ENCODE peak calls at places on chromosome 5, in six cellular contexts. T is breast epithelium, U is Peyer's patch, I is uterus, N is IMR-90, J is H1. O is an unnamed sample.

GRCh38 chr5:93421987-93422391 is 159.0 kb downstream of the NR2F1-AS1 start:
- DNase-seq in N (no peak), J (no peak), I (no peak), T (no peak), U (no peak), O (no peak)

GRCh38 chr5:24381861-24382460 is 262.8 kb downstream of the CDH10 start:
- DNase-seq in N (no peak), J (no peak), T (no peak), U (no peak), I (no peak), O (no peak)

GRCh38 chr5:179297026-179297425 is 48.2 kb downstream of the ADAMTS2 start:
- DNase-seq in U (no peak), J (no peak), I (no peak), T (no peak), N (no peak), O (no peak)

GRCh38 chr5:135851186-135851906 is 16.9 kb downstream of the SLC25A48 start:
- DNase-seq in T (no peak), N (no peak), J (no peak), I (no peak), U (no peak), O (no peak)

GRCh38 chr5:42858031-42858643 is 46.4 kb upstream of the SELENOP start:
- DNase-seq in U (no peak), N (no peak), J (no peak), I (no peak), T (no peak), O (no peak)

GRCh38 chr5:96903300-96903699 is 27.0 kb downstream of the ERAP2 start:
- DNase-seq in I (no peak), U (no peak), J (no peak), T (no peak), N (peak; percentile 47), O (no peak)

GRCh38 chr5:140388052-140388451 is 13.6 kb upstream of the ANKHD1 start:
- DNase-seq in T (no peak), I (no peak), U (no peak), N (no peak), J (no peak), O (no peak)

GRCh38 chr5:75668988-75669760 is 48.1 kb downstream of the POC5 start:
- DNase-seq in J (no peak), N (peak; percentile 18), T (no peak), U (no peak), I (peak; percentile 42), O (no peak)

GRCh38 chr5:17398439-17398838 is 99.6 kb upstream of the TAF11L2 start:
- DNase-seq in U (no peak), J (no peak), T (no peak), N (peak; percentile 97), I (no peak), O (no peak)

GRCh38 chr5:95845401-95845800 is 22.9 kb upstream of the GLRX start:
- DNase-seq in I (no peak), T (no peak), N (no peak), U (no peak), J (no peak), O (no peak)

GRCh38 chr5:167057665-167058064 is 1233.8 kb upstream of the WWC1 start:
- DNase-seq in I (no peak), J (no peak), T (no peak), U (no peak), N (no peak), O (no peak)

GRCh38 chr5:179700401-179700918 is 1.7 kb downstream of the CANX start:
- DNase-seq in J (no peak), N (peak; percentile 14), U (no peak), I (no peak), T (no peak), O (no peak)

GRCh38 chr5:57853929-57854697 is 371.5 kb upstream of the ACTBL2 start:
- DNase-seq in J (no peak), N (no peak), I (no peak), T (no peak), U (no peak), O (no peak)

GRCh38 chr5:141326088-141326854 is 4.0 kb upstream of the PCDHGA1 start:
- DNase-seq in I (peak; percentile 64), J (no peak), T (no peak), N (peak; percentile 82), U (peak; percentile 65), O (no peak)

GRCh38 chr5:1392801-1393565 is 48.1 kb upstream of the CLPTM1L start:
- DNase-seq in J (no peak), U (no peak), I (no peak), N (no peak), T (no peak), O (no peak)

GRCh38 chr5:337565-338130 is 16.1 kb downstream of the AHRR start:
- DNase-seq in T (peak; percentile 7), N (peak; percentile 45), U (no peak), J (no peak), I (no peak), O (no peak)

GRCh38 chr5:173920866-173921265 is 32.7 kb downstream of the CPEB4 start:
- DNase-seq in I (no peak), N (peak; percentile 21), U (no peak), J (no peak), T (no peak), O (no peak)

GRCh38 chr5:99081711-99082110 is 152.9 kb upstream of the CHD1 start:
- DNase-seq in T (no peak), U (no peak), J (no peak), I (no peak), N (no peak), O (no peak)

GRCh38 chr5:77129386-77129785 is 42.3 kb upstream of the ZBED3 start:
- DNase-seq in T (no peak), I (peak; percentile 30), N (peak; percentile 13), J (no peak), U (no peak), O (no peak)

GRCh38 chr5:95808686-95809413 is 13.7 kb downstream of the GLRX start:
- DNase-seq in U (peak; percentile 85), J (no peak), T (peak; percentile 43), I (peak; percentile 80), N (peak; percentile 52), O (peak; percentile 19)

GRCh38 chr5:176727983-176728675 is 80.8 kb downstream of the TSPAN17 start:
- DNase-seq in J (no peak), U (no peak), T (no peak), N (no peak), I (no peak), O (no peak)
- TF ChIP-seq CTCF in J (no peak), U (no peak), T (no peak), N (no peak), I (no peak), O (no peak)

GRCh38 chr5:142435410-142436115 is 110.7 kb upstream of the SPRY4 start:
- DNase-seq in N (no peak), I (no peak), J (no peak), U (no peak), T (no peak), O (no peak)

GRCh38 chr5:142432961-142433360 is 108.1 kb upstream of the SPRY4 start:
- DNase-seq in I (no peak), N (no peak), U (peak; percentile 31), T (no peak), J (no peak), O (no peak)

GRCh38 chr5:142434322-142434612 is 109.4 kb upstream of the SPRY4 start:
- DNase-seq in J (no peak), I (no peak), N (no peak), U (no peak), T (no peak), O (no peak)

GRCh38 chr5:142433526-142434321 is 108.9 kb upstream of the SPRY4 start:
- DNase-seq in N (peak; percentile 47), T (no peak), J (no peak), I (no peak), U (no peak), O (no peak)

DNA sequence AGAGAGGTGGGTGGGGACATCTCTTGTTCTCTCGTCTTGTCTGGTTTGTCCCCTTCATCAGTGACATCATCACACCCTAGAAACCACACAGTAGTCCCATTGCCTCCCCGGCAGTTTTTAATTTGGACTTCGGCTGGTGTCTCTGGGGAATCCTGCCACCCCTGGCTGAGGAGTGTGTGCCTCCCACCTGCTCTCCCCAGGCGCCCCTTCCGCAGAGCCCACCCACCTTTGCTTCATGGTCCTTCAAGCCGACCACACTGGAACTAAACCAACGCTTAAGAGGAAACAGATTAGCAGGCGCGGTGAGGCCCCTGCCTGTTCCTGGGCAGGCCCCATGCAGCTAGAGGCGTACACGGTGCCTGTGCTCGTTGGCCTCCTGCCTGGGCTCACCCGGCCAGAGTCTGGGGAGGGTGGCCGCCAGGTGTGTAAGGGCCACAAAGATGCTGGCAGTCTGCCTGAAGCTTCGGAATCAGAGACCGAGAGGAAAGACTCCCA is 107.6 kb upstream of the SPRY4 start:
- DNase-seq in J (no peak), N (no peak), I (no peak), U (no peak), T (peak; percentile 24), O (no peak)
- H3K9me3 ChIP-seq in J (no peaks in the 10 kb centered on the region), N (no peaks in the 10 kb centered on the region), I (no peaks in the 10 kb centered on the region), U (no peaks in the 10 kb centered on the region), T (no peaks in the 10 kb centered on the region), O (no peaks in the 10 kb centered on the region)

DNA sequence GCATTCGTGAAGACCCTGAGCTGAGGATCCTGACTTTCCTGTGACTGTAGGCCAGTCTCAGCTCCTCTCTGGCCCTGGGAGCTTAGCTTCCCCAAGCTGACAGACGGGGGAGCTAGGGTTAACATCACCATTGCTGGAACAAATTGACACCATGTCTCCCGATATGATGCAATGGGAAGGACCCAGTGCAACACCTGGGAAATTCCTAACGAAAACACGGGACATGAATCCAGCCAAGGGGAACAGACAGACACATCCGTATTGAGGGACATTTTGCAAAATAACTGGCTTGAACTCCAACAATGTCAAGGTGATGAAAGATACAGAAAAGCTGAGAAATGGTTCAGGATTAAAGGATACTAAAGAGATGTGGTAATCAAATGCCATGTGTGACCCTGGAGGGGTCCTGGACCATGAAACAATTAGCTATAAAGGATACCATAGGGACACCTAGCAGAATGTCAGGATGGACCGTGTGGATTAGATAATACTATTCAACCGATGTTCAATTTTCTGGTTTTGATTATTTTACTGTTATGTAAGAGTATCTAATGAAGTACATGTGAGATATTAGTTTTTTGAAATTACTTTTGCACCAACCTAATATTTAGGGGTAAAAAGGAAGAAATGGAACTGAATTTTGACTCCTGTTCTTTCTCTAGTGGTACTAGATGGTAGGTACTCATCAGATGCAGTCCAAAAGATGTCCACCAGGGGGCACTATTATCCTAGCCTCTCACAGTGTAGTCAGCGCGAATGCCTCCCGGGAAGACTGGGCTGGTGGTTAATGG is 52.7 kb downstream of the NDST1 start:
- DNase-seq in J (peak; percentile 56), U (peak; percentile 91), N (peak; percentile 85), I (peak; percentile 94), T (peak; percentile 88), O (peak; percentile 18)
- TF ChIP-seq POLR2A in J (no peak), U (no peak), N (no peak), I (no peak), T (no peak), O (no peak)

GRCh38 chr5:36690041-36690941 is 83.9 kb downstream of the SLC1A3 start:
- DNase-seq in U (peak; percentile 73), N (peak; percentile 61), J (peak; percentile 62), T (peak; percentile 63), I (peak; percentile 62), O (no peak)

GRCh38 chr5:36691241-36691640 is 84.8 kb downstream of the SLC1A3 start:
- DNase-seq in U (no peak), N (no peak), T (no peak), I (no peak), J (no peak), O (no peak)

GRCh38 chr5:36689225-36689624 is 82.8 kb downstream of the SLC1A3 start:
- DNase-seq in I (no peak), U (no peak), N (peak; percentile 61), T (no peak), J (no peak), O (no peak)

GRCh38 chr5:36686881-36687280 is 80.5 kb downstream of the SLC1A3 start:
- DNase-seq in J (no peak), N (no peak), T (no peak), U (no peak), I (no peak), O (no peak)

GRCh38 chr5:36688722-36689121 is 82.3 kb downstream of the SLC1A3 start:
- DNase-seq in T (no peak), N (peak; percentile 4), I (no peak), J (no peak), U (peak; percentile 21), O (no peak)
- TF ChIP-seq CTCF in T (no peak), N (no peak), I (no peak), J (no peak), U (peak; percentile 31), O (no peak)